ENCODE peak calls at places on chromosomes 4 and X, in seven cellular contexts. A is left lung; K is heart right ventricle; J is IMR-90; N is PC-3; G is AG08396; U is effector memory CD4-positive, alpha-beta T cell. F is an unnamed sample.
A peak's percentile ranks its signal among the peaks of the same experiment; 100 is the strongest.

GRCh38 chrX:8913665-8914409 is 112.7 kb upstream of the FAM9A start:
- DNase-seq in A (peak; percentile 34), K (peak; percentile 17), J (peak; percentile 47), N (no peak), G (peak; percentile 30), U (no peak), F (peak; percentile 45)

GRCh38 chrX:129932792-129933321 is 26.9 kb downstream of the UTP14A start:
- DNase-seq in A (peak; percentile 40), K (peak; percentile 11), J (no peak), N (peak; percentile 7), G (no peak), U (no peak), F (no peak)

GRCh38 chrX:139093201-139093600 is 381.7 kb upstream of the FGF13 start:
- DNase-seq in A (no peak), K (no peak), J (no peak), N (no peak), G (no peak), U (no peak), F (no peak)

GRCh38 chr4:8703401-8703696 is 110.8 kb downstream of the CPZ start:
- DNase-seq in A (no peak), K (no peak), J (no peak), N (no peak), G (no peak), U (no peak), F (no peak)

GRCh38 chr4:147682755-147683154 is 1.2 kb downstream of the PRMT9 start:
- DNase-seq in A (no peak), K (no peak), J (peak; percentile 56), N (no peak), G (no peak), U (no peak), F (no peak)

GRCh38 chrX:2445662-2446623 is 54.8 kb downstream of the DHRSX start:
- DNase-seq in A (no peak), K (no peak), J (no peak), N (no peak), G (no peak), U (no peak), F (no peak)

GRCh38 chr4:155179216-155179615 is 29.2 kb upstream of the NPY2R start:
- DNase-seq in A (no peak), K (no peak), J (no peak), N (peak; percentile 83), G (no peak), U (no peak), F (peak; percentile 31)

GRCh38 chrX:16528620-16529019 is 121.3 kb upstream of the S100G start:
- DNase-seq in A (no peak), K (no peak), J (no peak), N (no peak), G (no peak), U (peak; percentile 19), F (no peak)

GRCh38 chr4:17516980-17517379 is 2.0 kb downstream of the CLRN2 start:
- DNase-seq in A (no peak), K (no peak), J (no peak), N (no peak), G (no peak), U (no peak), F (no peak)

GRCh38 chrX:128699716-128700285 is 647.6 kb upstream of the ACTRT1 start:
- DNase-seq in A (no peak), K (no peak), J (no peak), N (no peak), G (no peak), U (no peak), F (no peak)

GRCh38 chr4:169202143-169202699 is 68.5 kb downstream of the SH3RF1 start:
- DNase-seq in A (no peak), K (no peak), J (no peak), N (no peak), G (no peak), U (no peak), F (peak; percentile 34)

GRCh38 chr4:112532267-112532666 is 16.3 kb upstream of the NEUROG2 start:
- DNase-seq in A (no peak), K (no peak), J (peak; percentile 51), N (peak; percentile 41), G (no peak), U (no peak), F (no peak)

GRCh38 chr4:188117631-188118030 is 8.2 kb upstream of the TRIML2 start:
- DNase-seq in A (no peak), K (no peak), J (no peak), N (no peak), G (no peak), U (no peak), F (no peak)

GRCh38 chrX:5086388-5086787 is 1142.3 kb downstream of the NLGN4X start:
- DNase-seq in A (no peak), K (no peak), J (no peak), N (peak; percentile 55), G (no peak), U (no peak), F (no peak)

GRCh38 chr4:154416183-154416543 is 75.4 kb downstream of the DCHS2 start:
- DNase-seq in A (no peak), K (peak; percentile 36), J (no peak), N (no peak), G (no peak), U (no peak), F (no peak)

GRCh38 chrX:69060631-69061408 is 104.4 kb downstream of the PJA1 start:
- DNase-seq in A (no peak), K (peak; percentile 60), J (peak; percentile 31), N (peak; percentile 61), G (no peak), U (no peak), F (peak; percentile 34)

GRCh38 chr4:107824367-107825071 is at the start of gene SGMS2:
- DNase-seq in A (peak; percentile 93), K (peak; percentile 87), J (peak; percentile 84), N (peak; percentile 94), G (peak; percentile 91), U (no peak), F (peak; percentile 85)

GRCh38 chr4:57162499-57163019 is 52.4 kb upstream of the IGFBP7 start:
- DNase-seq in A (no peak), K (no peak), J (no peak), N (peak; percentile 29), G (no peak), U (no peak), F (no peak)

GRCh38 chrX:19926095-19926494 is 38.7 kb upstream of the SH3KBP1 start:
- DNase-seq in A (no peak), K (no peak), J (no peak), N (no peak), G (no peak), U (no peak), F (no peak)

F was measured in astrocyte of the spinal cord.